ENCODE peak calls at places on chromosomes 7 and 10, in four cellular contexts. U, E, J and W are unnamed samples.

GRCh38 chr10:11149499-11149898 is 131.8 kb downstream of the CELF2 start:
- DNase-seq in U (no peak), E (no peak), J (no peak), W (no peak)

GRCh38 chr7:303884-304573 is 14.1 kb downstream of the FOXL3 start:
- DNase-seq in U (no peak), E (no peak), J (no peak), W (no peak)

GRCh38 chr7:63071396-63071795 is 927.3 kb upstream of the ZNF722 start:
- DNase-seq in U (no peak), E (no peak), J (no peak), W (no peak)

GRCh38 chr10:63133787-63134557 is 844 bp downstream of the NRBF2 start:
- DNase-seq in U (no peak), E (peak), J (peak), W (peak)

GRCh38 chr10:49646256-49646870 is 32.5 kb downstream of the CHAT start:
- DNase-seq in U (no peak), E (no peak), J (no peak), W (no peak)

GRCh38 chr10:12196531-12197211 is 683 bp downstream of the CDC123 start:
- DNase-seq in U (no peak), E (no peak), J (no peak), W (no peak)

GRCh38 chr7:23334482-23335056 is 35.4 kb downstream of the MALSU1 start:
- DNase-seq in U (no peak), E (no peak), J (peak), W (peak)

GRCh38 chr7:100679927-100680588 is 6.5 kb downstream of the GNB2 start:
- DNase-seq in U (no peak), E (peak), J (no peak), W (no peak)

GRCh38 chr7:148763622-148764021 is 64.9 kb downstream of the CUL1 start:
- DNase-seq in U (no peak), E (no peak), J (peak), W (peak)

GRCh38 chr7:82696631-82697030 is 253.1 kb upstream of the CACNA2D1 start:
- DNase-seq in U (no peak), E (no peak), J (no peak), W (no peak)

GRCh38 chr10:117719558-117719957 is 177.0 kb downstream of the EMX2 start:
- DNase-seq in U (no peak), E (no peak), J (no peak), W (no peak)

GRCh38 chr10:119209050-119209735 is 1.8 kb downstream of the GRK5 start:
- DNase-seq in U (peak), E (peak), J (peak), W (peak)

GRCh38 chr10:23391817-23392216 is 47.1 kb upstream of the OTUD1 start:
- DNase-seq in U (no peak), E (no peak), J (no peak), W (no peak)

GRCh38 chr7:78576196-78576595 is 777.6 kb downstream of the PHTF2 start:
- DNase-seq in U (no peak), E (no peak), J (peak), W (peak)

GRCh38 chr7:18206331-18206730 is 178.7 kb upstream of the PRPS1L1 start:
- DNase-seq in U (no peak), E (no peak), J (no peak), W (no peak)

GRCh38 chr10:59580257-59580863 is 129.3 kb downstream of the SLC16A9 start:
- DNase-seq in U (no peak), E (peak), J (peak), W (peak)